ENCODE peak calls at places on chromosomes 5 and 9, in ten cellular contexts. P is WERI-Rb-1; Z is CD4-positive, CD25-positive, alpha-beta regulatory T cell; I is hepatocyte; N is heart left ventricle; W is CD8-positive, alpha-beta T cell; B is spleen; A is brain microvascular endothelial cell; V is tibial nerve; S is stomach. H is an unnamed sample. For H3K36me3, the result is how much of the 10 kb centered on the place peaks cover.

GRCh38 chr5:157275403-157275802 is 9.5 kb downstream of the CYFIP2 start:
- DNase-seq in P (no peak), Z (no peak), I (no peak), N (no peak), W (no peak), B (no peak), A (no peak), V (no peak), S (no peak), H (no peak)

GRCh38 chr9:85743290-85744128 is 1.8 kb upstream of the AGTPBP1 start:
- DNase-seq in P (peak), Z (no peak), I (peak), N (peak), W (no peak), B (peak), A (peak), V (no peak), S (peak), H (no peak)

GRCh38 chr5:36575367-36575781 is 31.0 kb upstream of the SLC1A3 start:
- DNase-seq in P (no peak), Z (no peak), I (no peak), N (no peak), W (no peak), B (no peak), A (peak), V (no peak), S (no peak), H (no peak)

GRCh38 chr9:134487066-134487710 is 154.4 kb upstream of the COL5A1 start:
- DNase-seq in P (no peak), Z (no peak), I (no peak), N (peak), W (no peak), B (peak), A (no peak), V (peak), S (no peak), H (no peak)

GRCh38 chr9:18890372-18890771 is 142.6 kb downstream of the SAXO1 start:
- DNase-seq in P (no peak), Z (no peak), I (no peak), N (no peak), W (no peak), B (no peak), A (peak), V (no peak), S (no peak), H (no peak)

GRCh38 chr9:85528142-85528541 is 213.6 kb downstream of the AGTPBP1 start:
- DNase-seq in P (peak), Z (no peak), I (no peak), N (no peak), W (no peak), B (no peak), A (no peak), V (no peak), S (no peak), H (no peak)

GRCh38 chr9:92607773-92608172 is 62.2 kb downstream of the IPPK start:
- DNase-seq in P (no peak), Z (no peak), I (peak), N (no peak), W (no peak), B (no peak), A (no peak), V (no peak), S (no peak), H (no peak)

GRCh38 chr5:68911840-68912690 is 181.7 kb upstream of the SLC30A5 start:
- DNase-seq in P (no peak), Z (no peak), I (peak), N (no peak), W (no peak), B (no peak), A (peak), V (no peak), S (no peak), H (no peak)

GRCh38 chr9:86022687-86023266 is 76.6 kb downstream of the GOLM1 start:
- DNase-seq in P (no peak), Z (no peak), I (no peak), N (no peak), W (no peak), B (no peak), A (no peak), V (no peak), S (no peak), H (no peak)

GRCh38 chr5:42250-42649 is 49.7 kb upstream of the PLEKHG4B start:
- DNase-seq in P (peak), Z (no peak), I (no peak), N (no peak), W (no peak), B (no peak), A (peak), V (no peak), S (no peak), H (no peak)

GRCh38 chr5:115147052-115147451 is 22.7 kb downstream of the TRIM36 start:
- DNase-seq in P (no peak), Z (no peak), I (no peak), N (no peak), W (no peak), B (no peak), A (no peak), V (no peak), S (no peak), H (no peak)

GRCh38 chr9:107631788-107632187 is 142.2 kb upstream of the KLF4 start:
- DNase-seq in P (no peak), Z (no peak), I (peak), N (no peak), W (no peak), B (no peak), A (no peak), V (no peak), S (no peak), H (no peak)

GRCh38 chr5:36875789-36876388 is 680 bp upstream of the NIPBL start:
- DNase-seq in P (peak), Z (peak), I (peak), N (peak), W (peak), B (peak), A (peak), V (peak), S (peak), H (peak)

GRCh38 chr9:120402741-120403542 is 177.0 kb downstream of the CDK5RAP2 start:
- DNase-seq in P (no peak), Z (no peak), I (peak), N (no peak), W (no peak), B (peak), A (peak), V (no peak), S (no peak), H (no peak)

GRCh38 chr9:104740596-104740995 is 6.9 kb upstream of the NIPSNAP3A start:
- DNase-seq in P (no peak), Z (no peak), I (no peak), N (no peak), W (no peak), B (no peak), A (peak), V (no peak), S (no peak), H (no peak)

GRCh38 chr9:28774433-28775029 is 1201.2 kb upstream of the C9orf72 start:
- DNase-seq in P (no peak), Z (no peak), I (peak), N (no peak), W (no peak), B (no peak), A (no peak), V (no peak), S (no peak), H (no peak)

GRCh38 chr9:131276891-131277672 is 772 bp upstream of the FAM78A start:
- DNase-seq in P (peak), Z (peak), I (no peak), N (peak), W (peak), B (peak), A (no peak), V (no peak), S (no peak), H (no peak)

GRCh38 chr5:18048449-18048848 is 414.2 kb downstream of the TAF11L14 start:
- DNase-seq in P (no peak), Z (no peak), I (no peak), N (no peak), W (no peak), B (no peak), A (no peak), V (no peak), S (no peak), H (no peak)

GRCh38 chr9:34993502-34994428 is 4.2 kb downstream of the DNAJB5 start:
- DNase-seq in P (peak), Z (no peak), I (peak), N (peak), W (no peak), B (peak), A (no peak), V (peak), S (peak), H (no peak)

GRCh38 chr5:157718529-157718928 is 12.7 kb upstream of the THG1L start:
- DNase-seq in P (no peak), Z (peak), I (peak), N (no peak), W (peak), B (no peak), A (peak), V (no peak), S (no peak), H (no peak)

GRCh38 chr5:61362796-61363364 is 30.8 kb downstream of the ZSWIM6 start:
- DNase-seq in P (peak), Z (no peak), I (no peak), N (no peak), W (no peak), B (no peak), A (no peak), V (no peak), S (no peak), H (no peak)

GRCh38 chr9:80522465-80522864 is 950.7 kb downstream of the TLE4 start:
- DNase-seq in P (no peak), Z (no peak), I (no peak), N (no peak), W (no peak), B (no peak), A (peak), V (no peak), S (no peak), H (no peak)

GRCh38 chr5:61563401-61563800 is 231.3 kb downstream of the ZSWIM6 start:
- DNase-seq in P (no peak), Z (no peak), I (peak), N (no peak), W (no peak), B (no peak), A (peak), V (no peak), S (peak), H (no peak)

GRCh38 chr5:119347574-119347973 is 8.2 kb upstream of the TNFAIP8 start:
- DNase-seq in P (no peak), Z (no peak), I (no peak), N (no peak), W (no peak), B (no peak), A (no peak), V (no peak), S (no peak), H (no peak)
- H3K4me3 ChIP-seq in P (no peak), Z (no peak), I (no peak), N (no peak), W (no peak), B (no peak), A (no peak), V (no peak), S (no peak), H (no peak)

GRCh38 chr5:72269411-72269780 is 50.6 kb downstream of the MRPS27 start:
- DNase-seq in P (no peak), Z (no peak), I (no peak), N (no peak), W (no peak), B (no peak), A (no peak), V (no peak), S (no peak), H (no peak)

GRCh38 chr5:72268753-72269410 is 51.2 kb downstream of the MRPS27 start:
- DNase-seq in P (peak), Z (peak), I (peak), N (peak), W (peak), B (no peak), A (peak), V (no peak), S (peak), H (peak)

GRCh38 chr5:72266862-72267261 is 53.2 kb downstream of the MRPS27 start:
- DNase-seq in P (no peak), Z (no peak), I (no peak), N (no peak), W (no peak), B (no peak), A (no peak), V (no peak), S (no peak), H (no peak)

GRCh38 chr5:72267685-72268084 is 52.4 kb downstream of the MRPS27 start:
- DNase-seq in P (no peak), Z (no peak), I (no peak), N (no peak), W (no peak), B (no peak), A (no peak), V (no peak), S (no peak), H (no peak)

DNA sequence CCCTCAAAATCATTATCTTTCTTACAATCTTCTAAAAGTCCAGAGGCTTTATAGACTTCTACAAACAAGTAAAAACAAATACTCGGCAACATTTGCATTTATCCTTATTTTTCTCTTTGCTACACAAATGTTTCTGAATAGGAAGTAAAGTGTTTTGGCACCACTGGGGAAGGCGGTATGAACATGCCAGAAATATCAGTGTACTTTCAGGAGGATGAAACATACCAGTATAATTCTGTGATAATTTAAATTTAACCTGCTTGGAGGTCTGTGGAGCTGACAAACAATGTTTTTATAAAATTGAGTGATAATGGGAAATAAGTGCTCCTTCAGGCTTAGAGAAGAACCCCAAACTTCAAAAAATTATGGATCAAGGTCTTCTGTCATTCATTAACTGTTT is 51.8 kb downstream of the MRPS27 start:
- DNase-seq in P (no peak), Z (no peak), I (no peak), N (no peak), W (no peak), B (no peak), A (no peak), V (no peak), S (no peak), H (no peak)
- H3K36me3 ChIP-seq in P (under half), Z (under half), I (under half), N (under half), W (under half), B (under half), A (under half), V (under half), S (under half), H (under half)

GRCh38 chr5:33321026-33321425 is 119.7 kb upstream of the TARS1 start:
- DNase-seq in P (no peak), Z (no peak), I (peak), N (no peak), W (no peak), B (no peak), A (peak), V (no peak), S (no peak), H (no peak)
- H3K27ac ChIP-seq in P (no peak), Z (no peak), I (no peak), N (no peak), W (no peak), B (no peak), A (peak), V (peak), S (no peak), H (no peak)

DNA sequence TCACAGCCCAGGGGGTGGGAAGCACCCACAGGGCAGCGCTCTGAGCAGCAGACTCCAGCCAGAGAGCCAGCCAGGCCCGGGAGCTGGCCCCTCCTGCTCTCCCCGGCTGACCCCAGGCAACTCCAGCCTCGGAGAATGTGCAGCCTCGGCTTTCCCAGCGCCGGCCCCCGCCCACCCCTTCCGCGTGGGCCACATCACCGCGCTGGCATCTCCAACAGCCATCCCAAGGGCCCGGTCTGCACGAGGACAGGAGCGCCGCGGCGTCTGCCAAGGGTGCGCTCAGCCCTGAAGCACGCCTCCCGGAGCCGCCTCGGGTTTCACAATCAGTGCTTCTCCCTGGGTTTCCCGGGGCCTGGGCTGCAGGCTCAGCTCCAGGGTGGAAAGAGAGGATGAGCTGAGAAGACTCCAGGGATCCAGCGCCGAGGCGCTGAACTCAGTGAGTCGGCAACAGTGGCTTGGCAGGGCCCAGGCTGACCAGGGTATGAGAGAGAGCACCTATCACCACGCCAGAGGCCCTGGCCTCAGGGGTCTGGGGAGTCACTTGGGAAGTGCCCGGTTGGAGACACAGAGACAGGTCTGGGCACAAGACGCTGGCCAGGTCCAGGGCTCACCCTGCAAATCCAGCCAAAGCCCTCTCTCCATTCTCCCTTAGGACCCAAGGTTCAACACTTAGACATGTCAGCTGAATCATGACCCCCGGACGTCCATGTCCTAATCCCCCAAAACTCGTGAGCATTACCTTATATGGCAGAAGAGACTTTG is 79.6 kb downstream of the ADAMTS2 start:
- DNase-seq in P (no peak), Z (no peak), I (peak), N (peak), W (no peak), B (peak), A (peak), V (peak), S (peak), H (no peak)
- H3K4me3 ChIP-seq in P (no peak), Z (no peak), I (no peak), N (peak), W (no peak), B (no peak), A (no peak), V (peak), S (no peak), H (no peak)

DNA sequence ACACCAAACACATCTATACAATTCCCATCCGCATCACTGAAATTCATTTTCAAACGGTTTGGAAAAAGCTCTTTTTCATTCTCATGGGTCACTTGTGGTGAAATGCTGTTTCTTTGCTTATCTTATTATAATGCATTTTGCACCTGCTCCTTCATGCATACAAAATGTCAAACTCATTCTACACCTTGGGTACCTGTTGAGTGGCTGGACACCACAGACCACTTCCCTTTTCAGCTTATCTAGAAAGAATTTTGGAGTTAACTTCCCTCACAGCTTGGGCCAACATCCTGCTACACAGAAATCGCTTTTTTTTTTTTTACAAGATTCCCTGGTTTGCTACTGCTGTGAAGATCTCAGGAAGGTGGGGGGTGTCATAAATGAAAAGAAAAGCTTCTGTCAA is 2.7 kb downstream of the REXO4 start:
- DNase-seq in P (no peak), Z (no peak), I (no peak), N (no peak), W (no peak), B (no peak), A (no peak), V (no peak), S (no peak), H (no peak)
- H3K36me3 ChIP-seq in P (under half), Z (half or more), I (under half), N (under half), W (under half), B (under half), A (under half), V (under half), S (half or more), H (under half)

DNA sequence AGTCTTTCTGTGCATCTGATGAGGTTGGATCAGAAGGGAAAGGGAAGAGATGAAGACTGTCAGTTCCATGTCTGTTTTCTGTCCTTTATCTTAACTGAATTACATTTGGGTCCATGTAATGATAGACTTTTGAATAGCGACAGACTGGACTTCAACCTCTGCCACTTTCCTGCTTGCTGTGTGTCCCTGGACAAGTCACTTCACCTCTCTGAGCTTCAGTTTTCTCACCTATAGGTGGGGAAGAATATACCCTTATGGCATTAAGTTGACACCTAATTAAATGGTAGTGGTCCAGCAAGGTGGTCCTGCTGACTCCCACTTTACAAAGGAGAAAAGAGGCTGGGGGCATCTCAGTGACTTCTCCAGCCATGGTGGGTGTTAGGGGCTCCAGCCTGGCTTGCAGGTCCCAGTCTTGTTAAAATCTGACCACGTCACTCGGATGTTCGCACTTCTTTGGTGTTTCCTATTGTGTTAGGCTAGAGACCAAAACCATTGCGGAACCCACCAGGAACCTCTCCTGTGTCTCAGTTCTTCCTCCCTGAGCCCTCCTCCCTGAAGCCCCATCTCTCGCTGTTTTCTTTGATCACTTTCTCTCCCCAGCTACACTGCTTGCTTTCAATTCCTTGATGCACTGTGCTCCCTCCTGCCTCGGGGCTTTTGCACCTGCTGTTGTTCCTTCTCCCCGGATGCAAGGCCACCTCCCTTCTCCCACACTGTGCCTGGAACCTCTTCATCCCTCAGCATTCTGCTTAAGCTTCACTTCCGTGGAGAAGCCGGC is 256.5 kb downstream of the NSG2 start:
- DNase-seq in P (no peak), Z (no peak), I (no peak), N (no peak), W (no peak), B (no peak), A (no peak), V (no peak), S (no peak), H (no peak)
- H3K27ac ChIP-seq in P (no peak), Z (no peak), I (no peak), N (no peak), W (no peak), B (no peak), A (no peak), V (no peak), S (no peak), H (no peak)

GRCh38 chr9:124040935-124041816 is 29.6 kb downstream of the LHX2 start:
- DNase-seq in P (peak), Z (no peak), I (peak), N (peak), W (peak), B (peak), A (no peak), V (no peak), S (peak), H (no peak)
- H3K4me3 ChIP-seq in P (peak), Z (no peak), I (peak), N (peak), W (no peak), B (peak), A (no peak), V (peak), S (peak), H (no peak)

H was measured in effector memory CD4-positive, alpha-beta T cell.